ENCODE peak calls at places on chromosomes 6 and 20, in seven cellular contexts. X is M059J, G is NCI-H226, O is T-helper 2 cell, B is T-helper 9 cell, H is fibroblast of the conjunctiva, S is cardiac fibroblast. I is an unnamed sample.
A peak's percentile ranks its signal among the peaks of the same experiment; 100 is the strongest.

GRCh38 chr20:63969851-63970713 is at the start of gene ZNF512B:
- DNase-seq in X (peak; percentile 65), G (peak; percentile 55), O (peak; percentile 28), B (peak; percentile 50), H (no peak), S (peak; percentile 44), I (no peak)

GRCh38 chr6:144879436-144879835 is 594.3 kb downstream of the UTRN start:
- DNase-seq in X (peak; percentile 87), G (no peak), O (no peak), B (no peak), H (no peak), S (no peak), I (no peak)

GRCh38 chr20:18632196-18632789 is 44.4 kb downstream of the DTD1 start:
- DNase-seq in X (peak; percentile 58), G (peak; percentile 37), O (no peak), B (peak; percentile 11), H (peak; percentile 53), S (peak; percentile 73), I (no peak)

GRCh38 chr6:161481786-161482516 is 208.1 kb upstream of the AGPAT4 start:
- DNase-seq in X (peak; percentile 56), G (no peak), O (no peak), B (no peak), H (no peak), S (peak; percentile 19), I (no peak)

GRCh38 chr6:142570221-142570671 is 268.4 kb downstream of the ADGRG6 start:
- DNase-seq in X (peak; percentile 94), G (peak; percentile 66), O (no peak), B (no peak), H (no peak), S (peak; percentile 47), I (peak; percentile 57)

GRCh38 chr20:4082406-4083102 is 67.2 kb upstream of the RNF24 start:
- DNase-seq in X (peak; percentile 98), G (no peak), O (no peak), B (peak; percentile 13), H (no peak), S (peak; percentile 80), I (no peak)

GRCh38 chr6:87661503-87661902 is 40.5 kb downstream of the AKIRIN2 start:
- DNase-seq in X (no peak), G (no peak), O (no peak), B (no peak), H (no peak), S (no peak), I (no peak)

GRCh38 chr20:18705906-18706305 is 107.7 kb upstream of the SCP2D1 start:
- DNase-seq in X (peak; percentile 15), G (peak; percentile 25), O (no peak), B (no peak), H (no peak), S (no peak), I (no peak)

GRCh38 chr20:36399147-36399968 is 93.2 kb downstream of the DLGAP4 start:
- DNase-seq in X (peak; percentile 69), G (peak; percentile 49), O (peak; percentile 5), B (peak; percentile 9), H (no peak), S (peak; percentile 48), I (no peak)